ENCODE peak calls at places on chromosomes 2 and 18, in five cellular contexts. B, L, P, S and R are unnamed samples.

GRCh38 chr2:189347540-189347939 is 93.7 kb upstream of the WDR75 start:
- DNase-seq in B (peak), L (peak), P (peak), S (no peak), R (no peak)

GRCh38 chr2:212842544-212843185 is 304.1 kb upstream of the ERBB4 start:
- DNase-seq in B (no peak), L (peak), P (peak), S (no peak), R (no peak)

GRCh38 chr2:54545700-54546450 is 89.7 kb downstream of the SPTBN1 start:
- DNase-seq in B (no peak), L (peak), P (peak), S (no peak), R (no peak)

GRCh38 chr18:6821346-6821745 is 91.8 kb downstream of the ARHGAP28 start:
- DNase-seq in B (no peak), L (no peak), P (no peak), S (no peak), R (no peak)

GRCh38 chr2:238459081-238459629 is 32.4 kb downstream of the ASB1 start:
- DNase-seq in B (peak), L (no peak), P (no peak), S (no peak), R (no peak)

GRCh38 chr18:39764848-39765247 is 2190.2 kb upstream of the PIK3C3 start:
- DNase-seq in B (no peak), L (no peak), P (no peak), S (no peak), R (no peak)

GRCh38 chr18:57423821-57424220 is 11.4 kb upstream of the ONECUT2 start:
- DNase-seq in B (no peak), L (no peak), P (no peak), S (no peak), R (no peak)

GRCh38 chr2:237278593-237278992 is 135.4 kb downstream of the COL6A3 start:
- DNase-seq in B (peak), L (no peak), P (no peak), S (no peak), R (no peak)

GRCh38 chr18:23324861-23325260 is 128.2 kb upstream of the RIOK3 start:
- DNase-seq in B (no peak), L (no peak), P (no peak), S (no peak), R (no peak)

GRCh38 chr18:48545690-48546365 is 7.0 kb downstream of the CTIF start:
- DNase-seq in B (peak), L (peak), P (no peak), S (no peak), R (no peak)

GRCh38 chr18:56853961-56854360 is 202.8 kb downstream of the WDR7 start:
- DNase-seq in B (no peak), L (no peak), P (no peak), S (no peak), R (no peak)

GRCh38 chr2:159076233-159076632 is 107.8 kb downstream of the TANC1 start:
- DNase-seq in B (no peak), L (no peak), P (peak), S (no peak), R (no peak)
- TF ChIP-seq CTCF in B (no peak), L (no peak), P (no peak), S (no peak), R (no peak)

GRCh38 chr2:191839918-191840804 is 6.7 kb downstream of the CAVIN2 start:
- DNase-seq in B (no peak), L (no peak), P (no peak), S (no peak), R (no peak)
- TF ChIP-seq CTCF in B (no peak), L (peak), P (peak), S (no peak), R (no peak)

DNA sequence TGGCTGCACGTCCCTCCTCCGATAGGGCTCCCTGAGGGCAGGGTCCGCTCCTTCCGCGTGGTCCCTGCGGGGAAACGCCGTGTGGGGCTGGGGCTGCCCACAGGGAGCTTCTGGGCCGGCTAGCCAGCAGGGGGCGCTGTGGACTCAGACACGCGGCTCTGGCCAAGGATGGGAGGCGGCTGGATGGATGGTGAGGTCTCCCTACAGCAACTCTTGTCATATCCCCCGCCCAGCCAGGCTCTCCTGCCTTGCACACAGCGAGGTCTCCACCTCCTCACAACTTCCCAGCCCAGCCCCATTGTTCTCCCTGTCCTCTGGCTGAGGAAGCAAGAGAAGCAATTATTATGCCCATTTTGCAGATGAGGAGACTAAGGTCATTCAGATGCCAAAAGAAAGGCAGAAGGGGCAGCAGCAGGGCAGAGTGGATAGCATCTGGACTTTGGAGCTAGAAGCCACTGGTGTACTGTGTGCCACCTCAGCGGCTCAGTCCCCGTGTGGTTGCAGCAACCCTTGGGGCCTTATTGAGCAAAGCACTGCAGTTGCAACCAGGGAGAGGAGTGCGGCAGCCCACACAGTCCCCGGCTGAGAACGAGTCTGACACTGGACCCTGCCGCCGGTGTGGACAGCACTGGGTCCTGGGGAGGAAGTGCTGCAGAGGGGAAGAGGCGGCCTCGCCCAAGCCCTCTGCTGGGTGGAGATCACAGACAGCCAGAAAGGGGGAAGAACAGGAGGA is 99.0 kb downstream of the ZFP36L2 start:
- DNase-seq in B (no peak), L (no peak), P (peak), S (no peak), R (peak)
- TF ChIP-seq CTCF in B (peak), L (peak), P (peak), S (peak), R (peak)

DNA sequence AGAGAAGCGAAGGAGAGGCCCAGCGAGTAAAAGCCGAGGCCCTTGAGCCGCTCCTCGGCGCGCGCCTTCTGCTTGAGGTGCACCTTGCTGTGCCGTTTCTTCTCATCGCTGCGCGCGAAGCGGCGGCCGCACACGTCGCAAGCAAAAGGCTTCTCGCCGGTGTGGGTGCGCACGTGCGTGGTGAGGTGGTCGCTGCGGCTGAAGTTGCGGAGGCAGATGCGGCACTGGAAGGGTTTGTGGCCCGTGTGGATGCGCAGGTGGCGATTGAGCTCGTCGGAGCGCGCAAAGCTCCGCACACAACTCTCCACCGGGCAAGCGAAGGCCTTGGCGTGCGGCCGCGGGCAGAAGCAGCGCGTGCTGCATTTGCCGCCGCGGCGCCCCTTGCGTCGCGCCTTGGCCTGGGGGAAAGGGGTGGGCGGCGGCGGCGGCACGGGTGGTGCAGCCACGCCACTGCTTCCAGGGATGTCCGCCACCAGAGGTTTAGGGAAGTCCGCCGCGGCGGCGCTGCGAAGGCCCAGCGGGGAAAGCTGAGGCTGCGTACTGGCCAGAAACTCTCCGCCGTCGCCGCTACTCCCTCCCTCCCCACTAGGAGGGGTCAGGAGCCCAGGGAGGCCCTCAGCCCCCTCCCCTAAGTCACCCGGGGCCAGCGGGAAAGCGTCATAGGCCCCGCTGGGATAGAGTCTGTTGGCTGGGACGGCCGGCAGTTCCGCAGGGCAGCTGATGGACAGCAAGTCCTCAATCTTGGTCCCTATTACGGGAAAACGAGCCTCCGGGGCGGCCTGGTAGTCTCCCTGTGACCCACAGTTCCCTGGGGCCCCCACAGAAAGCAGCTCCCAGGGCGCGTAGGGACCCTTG is 1.7 kb downstream of the EGR4 start:
- DNase-seq in B (no peak), L (no peak), P (no peak), S (no peak), R (no peak)
- TF ChIP-seq CTCF in B (no peak), L (peak), P (no peak), S (no peak), R (no peak)

DNA sequence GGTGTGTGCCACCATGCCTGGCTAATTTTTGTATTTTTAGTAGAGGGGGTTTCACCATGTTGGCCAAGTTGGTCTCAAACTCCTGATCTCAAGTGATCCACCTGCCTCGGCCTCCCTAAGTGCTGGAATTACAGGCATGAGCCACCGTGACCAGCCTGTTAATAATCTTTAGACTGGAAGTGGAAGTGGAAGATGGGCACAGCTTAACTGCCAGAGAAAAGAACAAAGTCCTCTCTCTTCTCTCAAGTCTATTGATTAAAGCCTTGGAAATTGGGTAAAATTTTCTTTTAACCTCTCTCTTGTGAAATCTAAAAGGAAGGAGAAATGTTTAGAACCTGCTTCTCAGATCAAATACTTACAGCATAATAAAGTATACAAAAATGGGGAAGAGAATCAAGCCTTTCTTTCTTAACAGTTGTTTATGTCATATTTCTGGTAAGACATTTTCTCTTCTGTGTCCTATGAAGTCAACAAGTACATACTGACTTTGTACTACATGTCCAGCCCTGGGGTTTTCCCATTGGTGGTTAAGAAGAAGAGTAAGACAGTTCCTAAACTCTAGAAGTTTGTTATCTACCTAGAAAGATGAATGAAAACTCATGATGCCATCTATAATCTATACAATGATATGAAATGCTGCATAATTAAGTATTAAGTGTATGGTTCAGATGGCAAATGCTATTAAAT is 4.6 kb downstream of the TMEM169 start:
- DNase-seq in B (no peak), L (no peak), P (no peak), S (no peak), R (no peak)
- TF ChIP-seq CTCF in B (no peak), L (no peak), P (no peak), S (no peak), R (no peak)

GRCh38 chr18:44899832-44900231 is 219.1 kb downstream of the SETBP1 start:
- DNase-seq in B (no peak), L (no peak), P (no peak), S (no peak), R (no peak)
- TF ChIP-seq CTCF in B (no peak), L (no peak), P (peak), S (no peak), R (no peak)

GRCh38 chr2:120684225-120684624 is 51.4 kb upstream of the GLI2 start:
- DNase-seq in B (no peak), L (no peak), P (no peak), S (no peak), R (no peak)

GRCh38 chr2:120685403-120686297 is 50.0 kb upstream of the GLI2 start:
- DNase-seq in B (no peak), L (no peak), P (no peak), S (no peak), R (no peak)

GRCh38 chr2:120684691-120685402 is 50.8 kb upstream of the GLI2 start:
- DNase-seq in B (no peak), L (no peak), P (peak), S (no peak), R (no peak)

GRCh38 chr2:120687210-120687609 is 48.5 kb upstream of the GLI2 start:
- DNase-seq in B (no peak), L (no peak), P (no peak), S (no peak), R (no peak)

GRCh38 chr2:120686511-120687168 is 49.0 kb upstream of the GLI2 start:
- DNase-seq in B (no peak), L (no peak), P (no peak), S (no peak), R (no peak)
- TF ChIP-seq CTCF in B (no peak), L (peak), P (peak), S (peak), R (no peak)

GRCh38 chr2:191217580-191217979 is 27.6 kb upstream of the MYO1B start:
- DNase-seq in B (no peak), L (peak), P (peak), S (no peak), R (no peak)

GRCh38 chr2:191215205-191215604 is 30.0 kb upstream of the MYO1B start:
- DNase-seq in B (no peak), L (no peak), P (no peak), S (no peak), R (no peak)

GRCh38 chr2:191215666-191216065 is 29.5 kb upstream of the MYO1B start:
- DNase-seq in B (no peak), L (peak), P (peak), S (no peak), R (no peak)

GRCh38 chr2:191220671-191221070 is 24.5 kb upstream of the MYO1B start:
- DNase-seq in B (no peak), L (no peak), P (no peak), S (no peak), R (no peak)

DNA sequence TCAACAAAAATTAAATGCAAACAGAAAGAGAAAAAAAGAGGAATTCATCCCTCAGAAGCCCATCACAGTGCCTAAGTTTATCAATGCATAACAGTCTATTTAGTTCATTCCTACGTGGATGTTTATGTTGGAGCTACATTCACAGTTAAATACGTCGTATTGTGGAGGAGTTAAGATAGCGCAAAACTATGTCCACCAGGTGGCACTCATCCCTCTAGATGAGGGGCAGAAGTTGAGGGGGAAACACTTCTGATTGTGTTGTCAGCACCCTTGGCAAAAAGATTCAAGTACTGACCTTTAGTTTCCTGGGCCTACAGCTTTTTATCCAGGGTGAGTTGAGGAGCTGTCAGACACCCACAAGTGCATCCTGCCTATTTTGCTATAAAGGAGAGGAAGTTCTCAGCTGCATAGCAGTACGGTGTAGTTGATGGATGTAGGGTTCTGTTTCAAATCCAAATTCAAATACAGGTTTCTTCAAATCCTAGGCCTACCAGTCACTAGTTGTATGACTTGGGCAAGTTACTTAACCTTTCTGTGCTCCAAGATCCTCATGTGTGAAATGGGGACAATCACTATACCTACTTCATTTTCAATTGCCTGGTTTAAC is 26.8 kb upstream of the MYO1B start:
- DNase-seq in B (no peak), L (peak), P (peak), S (peak), R (no peak)
- TF ChIP-seq CTCF in B (no peak), L (peak), P (peak), S (peak), R (no peak)

GRCh38 chr2:129793326-129793955 is 186.0 kb upstream of the RAB6C start:
- DNase-seq in B (no peak), L (no peak), P (no peak), S (no peak), R (no peak)
- TF ChIP-seq CTCF in B (no peak), L (no peak), P (no peak), S (no peak), R (no peak)